ENCODE peak calls at places on chromosomes 11 and 22, in five cellular contexts. One of them, this sample, is unnamed.

GRCh38 chr11:43992834-43993637 is 50.6 kb downstream of the C11orf96 start:
- DNase-seq in amygdala: peak; percentile 15
- DNase-seq in tibial artery: peak; percentile 80
- DNase-seq in Kasumi-1: no peak
- DNase-seq in PC-3: no peak
- DNase-seq in this sample: no peak

GRCh38 chr11:65491163-65491465 is 7.7 kb upstream of the MALAT1 start:
- DNase-seq in amygdala: no peak
- DNase-seq in tibial artery: no peak
- DNase-seq in Kasumi-1: no peak
- DNase-seq in PC-3: no peak
- DNase-seq in this sample: no peak

GRCh38 chr22:50202130-50202671 is 1.4 kb downstream of the SELENOO start:
- DNase-seq in amygdala: no peak
- DNase-seq in tibial artery: no peak
- DNase-seq in Kasumi-1: no peak
- DNase-seq in PC-3: no peak
- DNase-seq in this sample: no peak

GRCh38 chr11:75558939-75559843 is 2.9 kb upstream of the SERPINH1 start:
- DNase-seq in amygdala: no peak
- DNase-seq in tibial artery: peak; percentile 83
- DNase-seq in Kasumi-1: no peak
- DNase-seq in PC-3: no peak
- DNase-seq in this sample: no peak

GRCh38 chr11:78256962-78257361 is 68.2 kb downstream of the USP35 start:
- DNase-seq in amygdala: no peak
- DNase-seq in tibial artery: peak; percentile 92
- DNase-seq in Kasumi-1: peak; percentile 81
- DNase-seq in PC-3: no peak
- DNase-seq in this sample: no peak

GRCh38 chr11:69939551-69940245 is 120.5 kb upstream of the FGF3 start:
- DNase-seq in amygdala: no peak
- DNase-seq in tibial artery: peak; percentile 89
- DNase-seq in Kasumi-1: no peak
- DNase-seq in PC-3: no peak
- DNase-seq in this sample: no peak

GRCh38 chr11:78427615-78428272 is 10.1 kb upstream of the GAB2 start:
- DNase-seq in amygdala: no peak
- DNase-seq in tibial artery: no peak
- DNase-seq in Kasumi-1: no peak
- DNase-seq in PC-3: no peak
- DNase-seq in this sample: no peak

GRCh38 chr22:23675502-23676415 is 15.1 kb upstream of the RGL4 start:
- DNase-seq in amygdala: no peak
- DNase-seq in tibial artery: peak; percentile 40
- DNase-seq in Kasumi-1: no peak
- DNase-seq in PC-3: peak; percentile 3
- DNase-seq in this sample: no peak

GRCh38 chr11:19374189-19374588 is 133.4 kb upstream of the E2F8 start:
- DNase-seq in amygdala: no peak
- DNase-seq in tibial artery: no peak
- DNase-seq in Kasumi-1: no peak
- DNase-seq in PC-3: peak; percentile 91
- DNase-seq in this sample: no peak

GRCh38 chr11:75242722-75243600 is 2.4 kb downstream of the TPBGL start:
- DNase-seq in amygdala: no peak
- DNase-seq in tibial artery: peak; percentile 51
- DNase-seq in Kasumi-1: no peak
- DNase-seq in PC-3: no peak
- DNase-seq in this sample: no peak

GRCh38 chr22:29716814-29717213 is 3.0 kb upstream of the CABP7 start:
- DNase-seq in amygdala: peak; percentile 79
- DNase-seq in tibial artery: no peak
- DNase-seq in Kasumi-1: peak; percentile 14
- DNase-seq in PC-3: peak; percentile 69
- DNase-seq in this sample: no peak

GRCh38 chr11:109304159-109304558 is 117.8 kb upstream of the C11orf87 start:
- DNase-seq in amygdala: no peak
- DNase-seq in tibial artery: no peak
- DNase-seq in Kasumi-1: no peak
- DNase-seq in PC-3: peak; percentile 41
- DNase-seq in this sample: no peak

GRCh38 chr11:132908017-132908810 is 624.1 kb downstream of the OPCML start:
- DNase-seq in amygdala: no peak
- DNase-seq in tibial artery: no peak
- DNase-seq in Kasumi-1: no peak
- DNase-seq in PC-3: no peak
- DNase-seq in this sample: no peak

GRCh38 chr11:47002366-47002765 is 65.8 kb downstream of the CSTPP1 start:
- DNase-seq in amygdala: no peak
- DNase-seq in tibial artery: no peak
- DNase-seq in Kasumi-1: peak; percentile 24
- DNase-seq in PC-3: no peak
- DNase-seq in this sample: no peak

GRCh38 chr11:10828407-10828806 is 19.7 kb upstream of the EIF4G2 start:
- DNase-seq in amygdala: no peak
- DNase-seq in tibial artery: no peak
- DNase-seq in Kasumi-1: no peak
- DNase-seq in PC-3: no peak
- DNase-seq in this sample: no peak

This sample was measured in GM12891.